ENCODE peak calls at places on chromosomes 7 and 10, in seven cellular contexts. One of them, this sample, is unnamed.

GRCh38 chr7:155257482-155258232 is 40.0 kb upstream of the INSIG1 start:
- DNase-seq in RPMI7951: peak
- DNase-seq in brain microvascular endothelial cell: peak
- DNase-seq in activated CD8-positive, alpha-beta memory T cell treated with anti-CD3 and anti-CD28 coated beads for 1 hour: no peak
- DNase-seq in NCI-H1092: no peak
- DNase-seq in SHP77: no peak
- DNase-seq in AG04450: no peak
- DNase-seq in this sample: no peak

GRCh38 chr10:25614652-25615051 is 319.4 kb upstream of the MYO3A start:
- DNase-seq in RPMI7951: no peak
- DNase-seq in brain microvascular endothelial cell: no peak
- DNase-seq in activated CD8-positive, alpha-beta memory T cell treated with anti-CD3 and anti-CD28 coated beads for 1 hour: no peak
- DNase-seq in NCI-H1092: no peak
- DNase-seq in SHP77: no peak
- DNase-seq in AG04450: no peak
- DNase-seq in this sample: no peak

GRCh38 chr7:101308245-101309085 is 13.1 kb downstream of the IFT22 start:
- DNase-seq in RPMI7951: peak
- DNase-seq in brain microvascular endothelial cell: peak
- DNase-seq in activated CD8-positive, alpha-beta memory T cell treated with anti-CD3 and anti-CD28 coated beads for 1 hour: no peak
- DNase-seq in NCI-H1092: no peak
- DNase-seq in SHP77: no peak
- DNase-seq in AG04450: no peak
- DNase-seq in this sample: no peak

GRCh38 chr10:44051584-44052385 is 333.1 kb downstream of the CXCL12 start:
- DNase-seq in RPMI7951: peak
- DNase-seq in brain microvascular endothelial cell: peak
- DNase-seq in activated CD8-positive, alpha-beta memory T cell treated with anti-CD3 and anti-CD28 coated beads for 1 hour: no peak
- DNase-seq in NCI-H1092: no peak
- DNase-seq in SHP77: no peak
- DNase-seq in AG04450: peak
- DNase-seq in this sample: no peak

GRCh38 chr7:131279044-131279443 is 48.6 kb upstream of the MKLN1 start:
- DNase-seq in RPMI7951: no peak
- DNase-seq in brain microvascular endothelial cell: no peak
- DNase-seq in activated CD8-positive, alpha-beta memory T cell treated with anti-CD3 and anti-CD28 coated beads for 1 hour: no peak
- DNase-seq in NCI-H1092: no peak
- DNase-seq in SHP77: no peak
- DNase-seq in AG04450: no peak
- DNase-seq in this sample: no peak

GRCh38 chr10:113562108-113562507 is 9.3 kb downstream of the HABP2 start:
- DNase-seq in RPMI7951: no peak
- DNase-seq in brain microvascular endothelial cell: no peak
- DNase-seq in activated CD8-positive, alpha-beta memory T cell treated with anti-CD3 and anti-CD28 coated beads for 1 hour: no peak
- DNase-seq in NCI-H1092: no peak
- DNase-seq in SHP77: no peak
- DNase-seq in AG04450: no peak
- DNase-seq in this sample: no peak

GRCh38 chr7:141333459-141333858 is 217.8 kb upstream of the AGK start:
- DNase-seq in RPMI7951: peak
- DNase-seq in brain microvascular endothelial cell: no peak
- DNase-seq in activated CD8-positive, alpha-beta memory T cell treated with anti-CD3 and anti-CD28 coated beads for 1 hour: no peak
- DNase-seq in NCI-H1092: no peak
- DNase-seq in SHP77: no peak
- DNase-seq in AG04450: no peak
- DNase-seq in this sample: peak

GRCh38 chr7:98797150-98797549 is 72.7 kb downstream of the TMEM130 start:
- DNase-seq in RPMI7951: no peak
- DNase-seq in brain microvascular endothelial cell: no peak
- DNase-seq in activated CD8-positive, alpha-beta memory T cell treated with anti-CD3 and anti-CD28 coated beads for 1 hour: no peak
- DNase-seq in NCI-H1092: no peak
- DNase-seq in SHP77: no peak
- DNase-seq in AG04450: no peak
- DNase-seq in this sample: no peak

GRCh38 chr7:34677491-34677890 is 19.5 kb downstream of the NPSR1 start:
- DNase-seq in RPMI7951: no peak
- DNase-seq in brain microvascular endothelial cell: no peak
- DNase-seq in activated CD8-positive, alpha-beta memory T cell treated with anti-CD3 and anti-CD28 coated beads for 1 hour: no peak
- DNase-seq in NCI-H1092: no peak
- DNase-seq in SHP77: no peak
- DNase-seq in AG04450: no peak
- DNase-seq in this sample: no peak

GRCh38 chr10:60480865-60481563 is 91.3 kb upstream of the ANK3 start:
- DNase-seq in RPMI7951: peak
- DNase-seq in brain microvascular endothelial cell: peak
- DNase-seq in activated CD8-positive, alpha-beta memory T cell treated with anti-CD3 and anti-CD28 coated beads for 1 hour: no peak
- DNase-seq in NCI-H1092: no peak
- DNase-seq in SHP77: no peak
- DNase-seq in AG04450: peak
- DNase-seq in this sample: no peak

GRCh38 chr7:69334706-69335105 is 263.6 kb upstream of the AUTS2 start:
- DNase-seq in RPMI7951: no peak
- DNase-seq in brain microvascular endothelial cell: no peak
- DNase-seq in activated CD8-positive, alpha-beta memory T cell treated with anti-CD3 and anti-CD28 coated beads for 1 hour: no peak
- DNase-seq in NCI-H1092: no peak
- DNase-seq in SHP77: no peak
- DNase-seq in AG04450: no peak
- DNase-seq in this sample: no peak